ENCODE peak calls at places on chromosomes 1 and 21, in four cellular contexts. U, O, Z and N are unnamed samples.

GRCh38 chr1:87115317-87115885 is 201.0 kb downstream of the HS2ST1 start:
- DNase-seq in U (peak; percentile 92), O (peak; percentile 90), Z (peak; percentile 85), N (peak; percentile 78)

GRCh38 chr21:30209571-30209970 is 6.3 kb downstream of the CLDN8 start:
- DNase-seq in U (no peak), O (no peak), Z (no peak), N (no peak)

GRCh38 chr1:6795661-6796060 is 10.4 kb downstream of the CAMTA1 start:
- DNase-seq in U (peak; percentile 69), O (peak; percentile 45), Z (peak; percentile 97), N (peak; percentile 56)

GRCh38 chr1:84772428-84772943 is 82.2 kb upstream of the SSX2IP start:
- DNase-seq in U (peak; percentile 78), O (peak; percentile 90), Z (peak; percentile 78), N (peak; percentile 79)

GRCh38 chr1:68046423-68046822 is 4.0 kb downstream of the DIRAS3 start:
- DNase-seq in U (no peak), O (no peak), Z (no peak), N (no peak)

GRCh38 chr21:42574234-42575027 is 60.8 kb downstream of the SLC37A1 start:
- DNase-seq in U (peak; percentile 19), O (peak; percentile 50), Z (peak; percentile 13), N (peak; percentile 46)

GRCh38 chr1:161342836-161343235 is 24.8 kb downstream of the CFAP126 start:
- DNase-seq in U (no peak), O (no peak), Z (no peak), N (no peak)

GRCh38 chr1:34842952-34843371 is 16.6 kb downstream of the SMIM12 start:
- DNase-seq in U (no peak), O (no peak), Z (no peak), N (no peak)

GRCh38 chr1:117573386-117574040 is 32.3 kb upstream of the TENT5C start:
- DNase-seq in U (peak; percentile 10), O (no peak), Z (peak; percentile 26), N (no peak)

GRCh38 chr21:42865361-42866160 is 13.8 kb downstream of the WDR4 start:
- DNase-seq in U (no peak), O (no peak), Z (no peak), N (no peak)

GRCh38 chr1:233675893-233676292 is 62.0 kb downstream of the KCNK1 start:
- DNase-seq in U (no peak), O (no peak), Z (no peak), N (no peak)

GRCh38 chr1:245520611-245521010 is 365.8 kb downstream of the KIF26B start:
- DNase-seq in U (no peak), O (no peak), Z (no peak), N (no peak)

GRCh38 chr1:56387071-56387747 is 192.2 kb downstream of the PLPP3 start:
- DNase-seq in U (no peak), O (no peak), Z (no peak), N (no peak)

GRCh38 chr1:86527306-86527705 is 19.6 kb upstream of the CLCA4 start:
- DNase-seq in U (no peak), O (no peak), Z (no peak), N (no peak)

GRCh38 chr1:243598433-243598832 is 251.6 kb downstream of the AKT3 start:
- DNase-seq in U (peak; percentile 91), O (peak; percentile 35), Z (peak; percentile 93), N (peak; percentile 52)

GRCh38 chr1:234997201-234998173 is 131.2 kb downstream of the TOMM20 start:
- DNase-seq in U (peak; percentile 100), O (peak; percentile 93), Z (peak; percentile 99), N (peak; percentile 91)

GRCh38 chr1:230153655-230154296 is 86.7 kb downstream of the GALNT2 start:
- DNase-seq in U (no peak), O (peak; percentile 31), Z (peak; percentile 61), N (no peak)

GRCh38 chr1:234934611-234935033 is 194.0 kb downstream of the TOMM20 start:
- DNase-seq in U (peak; percentile 61), O (no peak), Z (peak; percentile 99), N (peak; percentile 79)

GRCh38 chr1:185581961-185582725 is 152.0 kb upstream of the HMCN1 start:
- DNase-seq in U (peak; percentile 50), O (peak; percentile 13), Z (peak; percentile 30), N (no peak)

GRCh38 chr1:58819719-58820118 is 35.9 kb upstream of the JUN start:
- DNase-seq in U (no peak), O (no peak), Z (peak; percentile 57), N (no peak)

GRCh38 chr1:101388904-101389546 is 152.2 kb downstream of the S1PR1 start:
- DNase-seq in U (peak; percentile 11), O (no peak), Z (peak; percentile 3), N (no peak)

GRCh38 chr1:115331531-115332331 is 6.3 kb downstream of the NGF start:
- DNase-seq in U (peak; percentile 67), O (no peak), Z (peak; percentile 83), N (peak; percentile 24)

GRCh38 chr1:80910426-80910825 is 890.3 kb upstream of the ADGRL2 start:
- DNase-seq in U (no peak), O (no peak), Z (no peak), N (no peak)

GRCh38 chr1:10909697-10910489 is 102.6 kb upstream of the TARDBP start:
- DNase-seq in U (peak; percentile 34), O (peak; percentile 68), Z (no peak), N (no peak)